ENCODE peak calls at places on chromosomes 11 and 22, in six cellular contexts. One of them, this sample, is unnamed.

GRCh38 chr11:9901931-9902330 is 238.1 kb downstream of the SWAP70 start:
- DNase-seq in retinal pigment epithelial cell: no peak
- DNase-seq in uterus: no peak
- DNase-seq in cardiac muscle cell: peak; percentile 9
- DNase-seq in BJ: no peak
- DNase-seq in H7: no peak
- DNase-seq in this sample: no peak

GRCh38 chr11:102061276-102061675 is 14.0 kb downstream of the CFAP300 start:
- DNase-seq in BJ: no peak
- DNase-seq in cardiac muscle cell: peak; percentile 36
- DNase-seq in H7: peak; percentile 41
- DNase-seq in uterus: no peak
- DNase-seq in retinal pigment epithelial cell: no peak
- DNase-seq in this sample: no peak

GRCh38 chr11:116651757-116652237 is 121.0 kb downstream of the BUD13 start:
- DNase-seq in BJ: no peak
- DNase-seq in cardiac muscle cell: no peak
- DNase-seq in H7: peak; percentile 40
- DNase-seq in retinal pigment epithelial cell: no peak
- DNase-seq in uterus: no peak
- DNase-seq in this sample: no peak

GRCh38 chr11:94417386-94417987 is 16.3 kb upstream of the GPR83 start:
- DNase-seq in H7: no peak
- DNase-seq in BJ: no peak
- DNase-seq in cardiac muscle cell: peak; percentile 11
- DNase-seq in retinal pigment epithelial cell: no peak
- DNase-seq in uterus: no peak
- DNase-seq in this sample: no peak

GRCh38 chr11:82792822-82793569 is 59.3 kb upstream of the FAM181B start:
- DNase-seq in BJ: no peak
- DNase-seq in uterus: no peak
- DNase-seq in H7: no peak
- DNase-seq in cardiac muscle cell: no peak
- DNase-seq in retinal pigment epithelial cell: no peak
- DNase-seq in this sample: no peak

GRCh38 chr11:125433454-125434121 is 62.5 kb downstream of the FEZ1 start:
- DNase-seq in cardiac muscle cell: peak; percentile 67
- DNase-seq in BJ: no peak
- DNase-seq in uterus: peak; percentile 31
- DNase-seq in retinal pigment epithelial cell: no peak
- DNase-seq in H7: peak; percentile 82
- DNase-seq in this sample: no peak

GRCh38 chr11:18567081-18567480 is 21.5 kb downstream of the UEVLD start:
- DNase-seq in H7: no peak
- DNase-seq in uterus: no peak
- DNase-seq in BJ: no peak
- DNase-seq in retinal pigment epithelial cell: no peak
- DNase-seq in cardiac muscle cell: no peak
- DNase-seq in this sample: no peak

GRCh38 chr22:45977551-45978274 is 751 bp upstream of the WNT7B start:
- DNase-seq in cardiac muscle cell: peak; percentile 62
- DNase-seq in H7: peak; percentile 65
- DNase-seq in BJ: no peak
- DNase-seq in uterus: no peak
- DNase-seq in retinal pigment epithelial cell: no peak
- DNase-seq in this sample: no peak

GRCh38 chr11:116471608-116472007 is 301.2 kb downstream of the BUD13 start:
- DNase-seq in uterus: no peak
- DNase-seq in H7: no peak
- DNase-seq in cardiac muscle cell: no peak
- DNase-seq in retinal pigment epithelial cell: no peak
- DNase-seq in BJ: peak; percentile 68
- DNase-seq in this sample: peak; percentile 36

GRCh38 chr11:85756401-85757200 is 54.3 kb downstream of the SYTL2 start:
- DNase-seq in retinal pigment epithelial cell: no peak
- DNase-seq in H7: no peak
- DNase-seq in BJ: no peak
- DNase-seq in cardiac muscle cell: peak; percentile 35
- DNase-seq in uterus: no peak
- DNase-seq in this sample: no peak

GRCh38 chr22:24744638-24745037 is 29.9 kb downstream of the PIWIL3 start:
- DNase-seq in H7: no peak
- DNase-seq in cardiac muscle cell: peak; percentile 33
- DNase-seq in retinal pigment epithelial cell: no peak
- DNase-seq in uterus: no peak
- DNase-seq in BJ: no peak
- DNase-seq in this sample: no peak

GRCh38 chr11:132072044-132072879 is 701.8 kb downstream of the NTM start:
- DNase-seq in cardiac muscle cell: no peak
- DNase-seq in uterus: no peak
- DNase-seq in H7: no peak
- DNase-seq in retinal pigment epithelial cell: no peak
- DNase-seq in BJ: peak; percentile 97
- DNase-seq in this sample: peak; percentile 76

GRCh38 chr11:111937859-111938258 is 716 bp downstream of the DIXDC1 start:
- DNase-seq in retinal pigment epithelial cell: no peak
- DNase-seq in uterus: no peak
- DNase-seq in H7: no peak
- DNase-seq in BJ: no peak
- DNase-seq in cardiac muscle cell: no peak
- DNase-seq in this sample: no peak

GRCh38 chr11:90309693-90310092 is 86.8 kb upstream of the CHORDC1 start:
- DNase-seq in H7: no peak
- DNase-seq in retinal pigment epithelial cell: no peak
- DNase-seq in uterus: no peak
- DNase-seq in BJ: no peak
- DNase-seq in cardiac muscle cell: no peak
- DNase-seq in this sample: no peak

GRCh38 chr11:71425851-71426250 is 22.3 kb downstream of the DHCR7 start:
- DNase-seq in cardiac muscle cell: no peak
- DNase-seq in uterus: no peak
- DNase-seq in H7: no peak
- DNase-seq in BJ: no peak
- DNase-seq in retinal pigment epithelial cell: no peak
- DNase-seq in this sample: no peak

GRCh38 chr22:38735465-38736256 is 20.1 kb downstream of the SUN2 start:
- DNase-seq in cardiac muscle cell: no peak
- DNase-seq in H7: peak; percentile 65
- DNase-seq in uterus: no peak
- DNase-seq in retinal pigment epithelial cell: no peak
- DNase-seq in BJ: no peak
- DNase-seq in this sample: no peak

GRCh38 chr11:70233962-70234361 is 30.9 kb downstream of the FADD start:
- DNase-seq in uterus: no peak
- DNase-seq in H7: no peak
- DNase-seq in retinal pigment epithelial cell: no peak
- DNase-seq in cardiac muscle cell: no peak
- DNase-seq in BJ: no peak
- DNase-seq in this sample: no peak

GRCh38 chr11:61026121-61027031 is 54.9 kb downstream of the CD6 start:
- DNase-seq in H7: peak; percentile 54
- DNase-seq in retinal pigment epithelial cell: no peak
- DNase-seq in BJ: no peak
- DNase-seq in cardiac muscle cell: no peak
- DNase-seq in uterus: no peak
- DNase-seq in this sample: no peak

GRCh38 chr11:1880746-1881441 is 10.8 kb downstream of the PRR33 start:
- DNase-seq in H7: peak; percentile 54
- DNase-seq in cardiac muscle cell: no peak
- DNase-seq in BJ: no peak
- DNase-seq in uterus: peak; percentile 19
- DNase-seq in retinal pigment epithelial cell: no peak
- DNase-seq in this sample: no peak

GRCh38 chr11:113994077-113994954 is 19.4 kb downstream of the HTR3A start:
- DNase-seq in cardiac muscle cell: peak; percentile 36
- DNase-seq in H7: peak; percentile 85
- DNase-seq in uterus: peak; percentile 27
- DNase-seq in BJ: no peak
- DNase-seq in retinal pigment epithelial cell: no peak
- DNase-seq in this sample: no peak

GRCh38 chr11:108787105-108787504 is 122.2 kb downstream of the DDX10 start:
- DNase-seq in uterus: no peak
- DNase-seq in retinal pigment epithelial cell: no peak
- DNase-seq in H7: no peak
- DNase-seq in BJ: no peak
- DNase-seq in cardiac muscle cell: no peak
- DNase-seq in this sample: no peak

GRCh38 chr11:14119357-14119756 is 156.8 kb downstream of the SPON1 start:
- DNase-seq in retinal pigment epithelial cell: no peak
- DNase-seq in H7: no peak
- DNase-seq in cardiac muscle cell: peak; percentile 9
- DNase-seq in BJ: no peak
- DNase-seq in uterus: no peak
- DNase-seq in this sample: no peak

GRCh38 chr11:7527029-7527428 is 13.2 kb downstream of the PPFIBP2 start:
- DNase-seq in BJ: no peak
- DNase-seq in H7: no peak
- DNase-seq in uterus: no peak
- DNase-seq in retinal pigment epithelial cell: no peak
- DNase-seq in cardiac muscle cell: no peak
- DNase-seq in this sample: no peak

GRCh38 chr11:68617925-68618809 is 66.2 kb upstream of the GAL start:
- DNase-seq in retinal pigment epithelial cell: no peak
- DNase-seq in cardiac muscle cell: no peak
- DNase-seq in H7: no peak
- DNase-seq in BJ: no peak
- DNase-seq in uterus: no peak
- DNase-seq in this sample: no peak

GRCh38 chr11:112962854-112963367 is 1.7 kb downstream of the NCAM1 start:
- DNase-seq in BJ: no peak
- DNase-seq in H7: peak; percentile 79
- DNase-seq in cardiac muscle cell: peak; percentile 85
- DNase-seq in retinal pigment epithelial cell: no peak
- DNase-seq in uterus: peak; percentile 78
- DNase-seq in this sample: no peak

GRCh38 chr11:64266339-64266738 is 15.0 kb downstream of the PLCB3 start:
- DNase-seq in BJ: no peak
- DNase-seq in H7: no peak
- DNase-seq in uterus: no peak
- DNase-seq in cardiac muscle cell: no peak
- DNase-seq in retinal pigment epithelial cell: no peak
- DNase-seq in this sample: no peak

GRCh38 chr11:69662806-69663205 is 12.3 kb downstream of the LTO1 start:
- DNase-seq in H7: peak; percentile 38
- DNase-seq in BJ: no peak
- DNase-seq in cardiac muscle cell: no peak
- DNase-seq in retinal pigment epithelial cell: no peak
- DNase-seq in uterus: no peak
- DNase-seq in this sample: no peak

DNA sequence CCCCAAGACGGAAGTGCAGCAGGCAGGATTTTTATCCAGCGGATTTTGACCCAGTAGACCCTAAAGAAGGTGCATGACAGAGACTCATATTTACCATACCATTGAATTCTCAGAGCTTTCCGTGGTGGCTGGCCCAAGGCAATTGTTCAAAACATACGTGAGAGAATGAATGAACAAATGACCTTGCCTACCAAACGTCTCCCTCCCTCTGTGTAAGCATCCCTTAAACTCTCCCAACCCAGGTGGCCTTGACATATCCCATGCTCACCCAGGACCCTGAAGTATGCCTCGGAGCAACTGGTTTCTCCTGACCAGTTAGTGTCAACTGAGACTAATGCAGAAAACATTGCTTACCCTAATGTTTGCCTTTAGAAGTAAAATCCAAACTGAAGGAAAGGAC is 154.9 kb downstream of the TEAD1 start:
- DNase-seq in H7: no peak
- DNase-seq in BJ: no peak
- DNase-seq in uterus: no peak
- DNase-seq in retinal pigment epithelial cell: no peak
- DNase-seq in cardiac muscle cell: no peak
- DNase-seq in this sample: no peak
- H3K4me3 ChIP-seq in H7: no peak overlapping the region
- H3K4me3 ChIP-seq in BJ: no peak overlapping the region
- H3K4me3 ChIP-seq in uterus: no peak overlapping the region
- H3K4me3 ChIP-seq in retinal pigment epithelial cell: no peak overlapping the region
- H3K4me3 ChIP-seq in cardiac muscle cell: no peak overlapping the region
- H3K4me3 ChIP-seq in this sample: no peak overlapping the region

GRCh38 chr22:48091060-48091650 is 1328.7 kb downstream of the TBC1D22A start:
- DNase-seq in BJ: no peak
- DNase-seq in H7: no peak
- DNase-seq in retinal pigment epithelial cell: no peak
- DNase-seq in uterus: no peak
- DNase-seq in cardiac muscle cell: no peak
- DNase-seq in this sample: no peak

GRCh38 chr22:48088226-48088625 is 1325.8 kb downstream of the TBC1D22A start:
- DNase-seq in H7: no peak
- DNase-seq in retinal pigment epithelial cell: no peak
- DNase-seq in cardiac muscle cell: no peak
- DNase-seq in BJ: no peak
- DNase-seq in uterus: no peak
- DNase-seq in this sample: no peak

GRCh38 chr22:48090332-48090672 is 1327.9 kb downstream of the TBC1D22A start:
- DNase-seq in retinal pigment epithelial cell: no peak
- DNase-seq in uterus: no peak
- DNase-seq in BJ: no peak
- DNase-seq in cardiac muscle cell: no peak
- DNase-seq in H7: no peak
- DNase-seq in this sample: no peak

GRCh38 chr22:48088926-48089536 is 1326.6 kb downstream of the TBC1D22A start:
- DNase-seq in cardiac muscle cell: no peak
- DNase-seq in BJ: no peak
- DNase-seq in retinal pigment epithelial cell: no peak
- DNase-seq in H7: no peak
- DNase-seq in uterus: peak; percentile 33
- DNase-seq in this sample: no peak

GRCh38 chr22:48089601-48090331 is 1327.3 kb downstream of the TBC1D22A start:
- DNase-seq in H7: no peak
- DNase-seq in cardiac muscle cell: no peak
- DNase-seq in BJ: no peak
- DNase-seq in retinal pigment epithelial cell: no peak
- DNase-seq in uterus: peak; percentile 86
- DNase-seq in this sample: no peak
- H3K4me3 ChIP-seq in H7: no peak overlapping the region
- H3K4me3 ChIP-seq in cardiac muscle cell: no peak overlapping the region
- H3K4me3 ChIP-seq in BJ: no peak overlapping the region
- H3K4me3 ChIP-seq in retinal pigment epithelial cell: no peak overlapping the region
- H3K4me3 ChIP-seq in uterus: no peak overlapping the region
- H3K4me3 ChIP-seq in this sample: no peak overlapping the region

DNA sequence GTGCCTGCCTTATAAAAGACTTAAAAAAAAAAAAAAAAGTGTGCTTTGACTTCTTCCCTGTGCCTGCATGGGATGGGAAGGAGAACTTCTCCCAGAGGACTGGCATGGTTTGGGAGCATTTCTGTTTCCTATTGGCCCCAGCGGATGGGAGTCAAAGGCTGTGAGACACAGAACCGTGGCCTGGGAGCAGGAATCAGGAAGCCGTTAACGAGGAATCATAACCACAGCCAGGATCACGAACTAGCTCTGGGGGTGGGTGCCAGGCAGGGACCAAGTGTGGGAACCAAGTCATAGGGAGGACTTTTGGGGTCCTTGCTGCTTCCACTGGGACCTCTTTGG is 526 bp downstream of the C1QTNF6 start:
- DNase-seq in uterus: peak; percentile 38
- DNase-seq in BJ: no peak
- DNase-seq in H7: no peak
- DNase-seq in cardiac muscle cell: peak; percentile 23
- DNase-seq in retinal pigment epithelial cell: no peak
- DNase-seq in this sample: no peak
- H3K4me3 ChIP-seq in uterus: peak overlapping the region; percentile 37
- H3K4me3 ChIP-seq in BJ: peak overlapping the region; percentile 43
- H3K4me3 ChIP-seq in H7: peak overlapping the region; percentile 56
- H3K4me3 ChIP-seq in cardiac muscle cell: peak overlapping the region; percentile 7
- H3K4me3 ChIP-seq in retinal pigment epithelial cell: peak overlapping the region; percentile 46
- H3K4me3 ChIP-seq in this sample: peak overlapping the region; percentile 55

GRCh38 chr11:77471520-77472234 is 2.2 kb downstream of the PAK1 start:
- DNase-seq in cardiac muscle cell: peak; percentile 59
- DNase-seq in uterus: no peak
- DNase-seq in BJ: no peak
- DNase-seq in H7: peak; percentile 36
- DNase-seq in retinal pigment epithelial cell: no peak
- DNase-seq in this sample: no peak
- H3K4me3 ChIP-seq in cardiac muscle cell: no peak overlapping the region
- H3K4me3 ChIP-seq in uterus: no peak overlapping the region
- H3K4me3 ChIP-seq in BJ: no peak overlapping the region
- H3K4me3 ChIP-seq in H7: peak overlapping the region; percentile 74
- H3K4me3 ChIP-seq in retinal pigment epithelial cell: no peak overlapping the region
- H3K4me3 ChIP-seq in this sample: no peak overlapping the region

This sample was measured in epithelial cell of proximal tubule.